ENCODE peak calls at places on chromosomes 4 and X, in eight cellular contexts. O is fibroblast of lung; N is endodermal cell; D is adrenal gland; A is heart left ventricle; L is uterus; J is A549; Q is CD8-positive, alpha-beta memory T cell. K is an unnamed sample.

GRCh38 chr4:103895876-103896465 is 176.2 kb upstream of the TACR3 start:
- DNase-seq in O (no peak), N (no peak), D (no peak), A (no peak), L (no peak), J (no peak), Q (no peak), K (no peak)

GRCh38 chr4:47050986-47051725 is 19.8 kb downstream of the GABRB1 start:
- DNase-seq in O (no peak), N (no peak), D (no peak), A (no peak), L (no peak), J (no peak), Q (no peak), K (no peak)

GRCh38 chr4:122896270-122896669 is 26.1 kb downstream of the NUDT6 start:
- DNase-seq in O (no peak), N (no peak), D (no peak), A (no peak), L (no peak), J (no peak), Q (no peak), K (no peak)

GRCh38 chr4:178415925-178416324 is 973.7 kb upstream of the AGA start:
- DNase-seq in O (no peak), N (peak; percentile 54), D (no peak), A (peak; percentile 53), L (no peak), J (no peak), Q (no peak), K (no peak)

GRCh38 chrX:123846598-123847038 is 13.2 kb upstream of the XIAP start:
- DNase-seq in O (peak; percentile 90), N (no peak), D (no peak), A (no peak), L (no peak), J (no peak), Q (no peak), K (no peak)

GRCh38 chr4:150960818-150961217 is 54.3 kb downstream of the LRBA start:
- DNase-seq in O (no peak), N (peak; percentile 81), D (no peak), A (no peak), L (no peak), J (peak; percentile 15), Q (no peak), K (peak; percentile 23)

GRCh38 chr4:95268819-95269565 is 279.8 kb downstream of the UNC5C start:
- DNase-seq in O (peak; percentile 47), N (no peak), D (no peak), A (no peak), L (no peak), J (no peak), Q (no peak), K (no peak)

GRCh38 chr4:30717208-30718020 is 2.8 kb upstream of the PCDH7 start:
- DNase-seq in O (peak; percentile 86), N (peak; percentile 87), D (no peak), A (peak; percentile 65), L (peak; percentile 43), J (peak; percentile 7), Q (no peak), K (peak; percentile 69)

GRCh38 chr4:107579099-107579498 is 140.9 kb downstream of the PAPSS1 start:
- DNase-seq in O (no peak), N (no peak), D (no peak), A (no peak), L (no peak), J (no peak), Q (no peak), K (no peak)

GRCh38 chr4:99179626-99180025 is 35.5 kb upstream of the ADH4 start:
- DNase-seq in O (no peak), N (no peak), D (no peak), A (no peak), L (no peak), J (no peak), Q (no peak), K (no peak)

GRCh38 chr4:68373513-68373912 is 23.6 kb upstream of the YTHDC1 start:
- DNase-seq in O (peak; percentile 84), N (peak; percentile 92), D (peak; percentile 68), A (peak; percentile 86), L (peak; percentile 81), J (no peak), Q (peak; percentile 35), K (peak; percentile 60)

GRCh38 chr4:2284934-2285664 is 23.2 kb upstream of the MXD4 start:
- DNase-seq in O (peak; percentile 67), N (no peak), D (peak; percentile 5), A (peak; percentile 37), L (peak; percentile 10), J (no peak), Q (no peak), K (no peak)

GRCh38 chr4:139686130-139686529 is 20.5 kb downstream of the MGST2 start:
- DNase-seq in O (no peak), N (no peak), D (no peak), A (no peak), L (no peak), J (no peak), Q (no peak), K (no peak)

GRCh38 chrX:106035064-106035463 is 3.5 kb downstream of the SERPINA7 start:
- DNase-seq in O (no peak), N (no peak), D (no peak), A (no peak), L (no peak), J (no peak), Q (no peak), K (no peak)

GRCh38 chr4:89949782-89950387 is 55.2 kb downstream of the MMRN1 start:
- DNase-seq in O (no peak), N (no peak), D (no peak), A (no peak), L (no peak), J (no peak), Q (no peak), K (peak; percentile 11)

GRCh38 chr4:11904117-11904535 is 475.4 kb upstream of the HS3ST1 start:
- DNase-seq in O (peak; percentile 23), N (no peak), D (peak; percentile 94), A (peak; percentile 63), L (peak; percentile 76), J (no peak), Q (no peak), K (no peak)

DNA sequence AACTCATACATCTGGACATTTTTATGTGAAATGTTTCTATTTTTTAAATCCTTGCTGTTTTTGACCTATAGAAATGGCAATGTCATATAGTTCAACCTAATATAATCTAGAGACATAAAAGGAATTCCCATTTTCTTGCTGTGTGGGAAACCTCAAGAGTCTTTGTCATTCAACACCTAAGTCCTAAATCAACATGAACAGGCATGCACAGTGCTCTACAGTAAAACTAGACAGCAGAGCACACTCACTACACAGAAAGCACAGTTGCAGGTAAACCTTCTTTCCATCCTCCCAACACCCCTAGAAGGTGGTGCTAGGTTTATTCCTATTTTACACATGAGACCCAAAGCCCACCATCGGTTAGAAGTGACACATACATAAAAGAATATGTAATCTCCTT is 79.1 kb upstream of the C1QTNF7 start:
- DNase-seq in O (no peak), N (no peak), D (no peak), A (no peak), L (no peak), J (no peak), Q (no peak), K (no peak)
- H3K4me1 ChIP-seq in O (peaks cover 7% of the 10 kb centered on the region), N (no peaks in the 10 kb centered on the region), D (no peaks in the 10 kb centered on the region), A (peaks cover 14% of the 10 kb centered on the region), L (peaks cover 3% of the 10 kb centered on the region), J (no peaks in the 10 kb centered on the region), Q (no peaks in the 10 kb centered on the region), K (peaks cover 31% of the 10 kb centered on the region)

GRCh38 chr4:40575846-40576245 is 53.8 kb downstream of the RBM47 start:
- DNase-seq in O (no peak), N (no peak), D (no peak), A (no peak), L (no peak), J (no peak), Q (no peak), K (no peak)

GRCh38 chr4:40579983-40580382 is 49.7 kb downstream of the RBM47 start:
- DNase-seq in O (peak; percentile 95), N (no peak), D (no peak), A (no peak), L (no peak), J (no peak), Q (no peak), K (no peak)

GRCh38 chr4:40581254-40582140 is 48.2 kb downstream of the RBM47 start:
- DNase-seq in O (no peak), N (no peak), D (no peak), A (no peak), L (no peak), J (no peak), Q (no peak), K (no peak)

GRCh38 chr4:40576651-40577480 is 52.8 kb downstream of the RBM47 start:
- DNase-seq in O (peak; percentile 96), N (peak; percentile 75), D (peak; percentile 92), A (peak; percentile 81), L (peak; percentile 25), J (peak; percentile 85), Q (no peak), K (peak; percentile 93)

GRCh38 chr4:40577588-40578253 is 51.9 kb downstream of the RBM47 start:
- DNase-seq in O (peak; percentile 61), N (no peak), D (no peak), A (no peak), L (no peak), J (no peak), Q (no peak), K (no peak)
- H3K4me1 ChIP-seq in O (no peaks in the 10 kb centered on the region), N (peaks cover 6% of the 10 kb centered on the region), D (peaks cover 43% of the 10 kb centered on the region), A (peaks cover 12% of the 10 kb centered on the region), L (no peaks in the 10 kb centered on the region), J (peaks cover 61% of the 10 kb centered on the region), Q (no peaks in the 10 kb centered on the region), K (peaks cover 14% of the 10 kb centered on the region)

DNA sequence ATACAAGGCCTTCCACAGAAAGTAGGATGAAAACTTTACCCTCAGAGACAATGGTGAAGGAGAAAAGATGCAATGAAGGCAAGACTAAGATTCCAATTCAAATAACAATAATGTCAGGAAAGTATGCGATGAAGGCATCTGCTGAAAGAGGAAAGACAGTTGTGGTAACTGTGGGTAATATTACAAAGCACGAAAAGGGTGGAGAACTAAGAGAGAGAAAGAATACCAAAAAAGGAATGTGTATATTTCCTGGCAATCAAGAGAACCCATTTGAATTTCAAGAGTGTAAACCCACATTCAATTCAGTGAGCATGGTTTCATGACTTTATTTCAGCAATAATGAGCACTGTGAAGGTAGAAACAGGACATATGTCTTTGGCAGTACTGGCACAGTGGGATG is 225.5 kb downstream of the PALLD start:
- DNase-seq in O (peak; percentile 56), N (no peak), D (no peak), A (no peak), L (no peak), J (no peak), Q (no peak), K (no peak)
- H3K4me1 ChIP-seq in O (peaks cover 14% of the 10 kb centered on the region), N (no peaks in the 10 kb centered on the region), D (no peaks in the 10 kb centered on the region), A (peaks cover 29% of the 10 kb centered on the region), L (peaks cover under 1% of the 10 kb centered on the region), J (no peaks in the 10 kb centered on the region), Q (no peaks in the 10 kb centered on the region), K (no peaks in the 10 kb centered on the region)

DNA sequence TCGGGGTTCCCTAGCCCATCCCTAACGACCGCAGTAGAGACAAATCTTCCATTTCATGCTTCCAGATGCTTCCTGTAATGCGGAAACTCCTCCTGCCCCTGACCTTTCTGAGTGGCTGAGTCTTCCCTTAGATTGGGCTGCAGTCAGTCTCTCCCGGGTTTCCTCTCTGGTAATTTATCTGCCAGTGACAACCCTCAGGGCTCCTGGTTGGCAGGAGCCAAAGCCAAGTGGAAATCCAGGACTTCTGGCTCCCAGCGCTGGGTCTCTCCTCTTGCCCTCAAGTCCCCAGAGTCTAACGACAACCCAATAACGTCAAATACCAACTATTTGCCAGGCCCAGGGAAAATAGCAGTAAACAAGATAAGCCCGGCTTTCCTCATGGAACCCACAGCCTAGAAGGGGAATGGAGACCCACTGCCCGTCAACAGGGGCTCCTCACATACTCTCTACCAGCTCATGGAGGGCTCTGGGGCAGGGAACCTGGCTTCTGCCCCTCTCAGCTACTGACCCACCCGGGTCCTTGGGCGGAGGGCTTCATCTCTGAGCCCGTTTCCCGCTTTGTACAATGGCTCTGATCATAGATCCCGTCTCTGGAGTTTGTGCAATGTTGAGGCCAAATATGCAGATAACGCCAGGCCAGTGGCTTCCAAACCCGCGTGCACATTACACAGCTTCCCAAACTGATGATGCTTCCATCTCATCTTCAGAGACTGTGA is 1.1 kb upstream of the TBC1D14 start:
- DNase-seq in O (peak; percentile 57), N (no peak), D (peak; percentile 62), A (no peak), L (no peak), J (no peak), Q (no peak), K (no peak)
- H3K4me1 ChIP-seq in O (peaks cover 8% of the 10 kb centered on the region), N (peaks cover 13% of the 10 kb centered on the region), D (peaks cover 32% of the 10 kb centered on the region), A (peaks cover 32% of the 10 kb centered on the region), L (peaks cover 6% of the 10 kb centered on the region), J (peaks cover 27% of the 10 kb centered on the region), Q (peaks cover 52% of the 10 kb centered on the region), K (peaks cover 38% of the 10 kb centered on the region)

K was measured in hepatocyte.